ENCODE peak calls at places on chromosome 21, in nine cellular contexts. One of them, this sample, is unnamed.

GRCh38 chr21:39082656-39083376 is 100.4 kb downstream of the PSMG1 start:
- DNase-seq in MV-4-11: no peak
- DNase-seq in HTR-8/SVneo: no peak
- DNase-seq in stromal cell of bone marrow: no peak
- DNase-seq in GM10248: no peak
- DNase-seq in right cardiac atrium: no peak
- DNase-seq in right lobe of liver: no peak
- DNase-seq in SK-N-SH: no peak
- DNase-seq in brain microvascular endothelial cell: no peak
- DNase-seq in this sample: no peak

GRCh38 chr21:43712268-43712942 is 6.5 kb upstream of the PDXK start:
- DNase-seq in MV-4-11: no peak
- DNase-seq in HTR-8/SVneo: peak
- DNase-seq in stromal cell of bone marrow: no peak
- DNase-seq in GM10248: no peak
- DNase-seq in right cardiac atrium: peak
- DNase-seq in right lobe of liver: no peak
- DNase-seq in SK-N-SH: no peak
- DNase-seq in brain microvascular endothelial cell: no peak
- DNase-seq in this sample: peak

GRCh38 chr21:33403128-33403785 is at the start of gene IFNGR2:
- DNase-seq in MV-4-11: no peak
- DNase-seq in HTR-8/SVneo: no peak
- DNase-seq in stromal cell of bone marrow: no peak
- DNase-seq in GM10248: peak
- DNase-seq in right cardiac atrium: peak
- DNase-seq in right lobe of liver: peak
- DNase-seq in SK-N-SH: peak
- DNase-seq in brain microvascular endothelial cell: no peak
- DNase-seq in this sample: peak

GRCh38 chr21:34545079-34545884 is 33.3 kb upstream of the KCNE1 start:
- DNase-seq in MV-4-11: peak
- DNase-seq in HTR-8/SVneo: peak
- DNase-seq in stromal cell of bone marrow: peak
- DNase-seq in GM10248: peak
- DNase-seq in right cardiac atrium: peak
- DNase-seq in right lobe of liver: peak
- DNase-seq in SK-N-SH: no peak
- DNase-seq in brain microvascular endothelial cell: no peak
- DNase-seq in this sample: peak

GRCh38 chr21:45468971-45469272 is 64.0 kb downstream of the COL18A1 start:
- DNase-seq in MV-4-11: no peak
- DNase-seq in HTR-8/SVneo: no peak
- DNase-seq in stromal cell of bone marrow: no peak
- DNase-seq in GM10248: no peak
- DNase-seq in right cardiac atrium: no peak
- DNase-seq in right lobe of liver: no peak
- DNase-seq in SK-N-SH: no peak
- DNase-seq in brain microvascular endothelial cell: no peak
- DNase-seq in this sample: no peak

GRCh38 chr21:40204956-40205355 is 337.7 kb downstream of the PCP4 start:
- DNase-seq in MV-4-11: no peak
- DNase-seq in HTR-8/SVneo: no peak
- DNase-seq in stromal cell of bone marrow: no peak
- DNase-seq in GM10248: no peak
- DNase-seq in right cardiac atrium: no peak
- DNase-seq in right lobe of liver: no peak
- DNase-seq in SK-N-SH: no peak
- DNase-seq in brain microvascular endothelial cell: no peak
- DNase-seq in this sample: no peak

GRCh38 chr21:35179990-35180557 is 131.0 kb upstream of the RUNX1 start:
- DNase-seq in MV-4-11: no peak
- DNase-seq in HTR-8/SVneo: peak
- DNase-seq in stromal cell of bone marrow: no peak
- DNase-seq in GM10248: no peak
- DNase-seq in right cardiac atrium: no peak
- DNase-seq in right lobe of liver: no peak
- DNase-seq in SK-N-SH: no peak
- DNase-seq in brain microvascular endothelial cell: peak
- DNase-seq in this sample: peak

GRCh38 chr21:46424621-46425020 is 34.1 kb upstream of the DIP2A start:
- DNase-seq in MV-4-11: no peak
- DNase-seq in HTR-8/SVneo: no peak
- DNase-seq in stromal cell of bone marrow: no peak
- DNase-seq in GM10248: no peak
- DNase-seq in right cardiac atrium: no peak
- DNase-seq in right lobe of liver: no peak
- DNase-seq in SK-N-SH: no peak
- DNase-seq in brain microvascular endothelial cell: no peak
- DNase-seq in this sample: no peak

GRCh38 chr21:44947111-44947929 is 7.5 kb downstream of the SLX9 start:
- DNase-seq in MV-4-11: no peak
- DNase-seq in HTR-8/SVneo: no peak
- DNase-seq in stromal cell of bone marrow: no peak
- DNase-seq in GM10248: no peak
- DNase-seq in right cardiac atrium: peak
- DNase-seq in right lobe of liver: no peak
- DNase-seq in SK-N-SH: no peak
- DNase-seq in brain microvascular endothelial cell: no peak
- DNase-seq in this sample: no peak

GRCh38 chr21:29196021-29196663 is 65.7 kb downstream of the MAP3K7CL start:
- DNase-seq in MV-4-11: peak
- DNase-seq in HTR-8/SVneo: peak
- DNase-seq in stromal cell of bone marrow: peak
- DNase-seq in GM10248: peak
- DNase-seq in right cardiac atrium: no peak
- DNase-seq in right lobe of liver: no peak
- DNase-seq in SK-N-SH: peak
- DNase-seq in brain microvascular endothelial cell: peak
- DNase-seq in this sample: peak

GRCh38 chr21:23452384-23453083 is 2154.7 kb downstream of the MRPL39 start:
- DNase-seq in MV-4-11: peak
- DNase-seq in HTR-8/SVneo: no peak
- DNase-seq in stromal cell of bone marrow: no peak
- DNase-seq in GM10248: no peak
- DNase-seq in right cardiac atrium: peak
- DNase-seq in right lobe of liver: no peak
- DNase-seq in SK-N-SH: no peak
- DNase-seq in brain microvascular endothelial cell: no peak
- DNase-seq in this sample: no peak

GRCh38 chr21:25607812-25608737 is 794 bp upstream of the MRPL39 start:
- DNase-seq in MV-4-11: peak
- DNase-seq in HTR-8/SVneo: peak
- DNase-seq in stromal cell of bone marrow: peak
- DNase-seq in GM10248: peak
- DNase-seq in right cardiac atrium: peak
- DNase-seq in right lobe of liver: peak
- DNase-seq in SK-N-SH: peak
- DNase-seq in brain microvascular endothelial cell: peak
- DNase-seq in this sample: peak

This sample was measured in NCI-H226.